ENCODE peak calls at places on chromosomes 7 and 10, in four cellular contexts. Q is HepG2, Z is A549, G is K562. L is an unnamed sample.

GRCh38 chr7:155131090-155131489 is 61.0 kb downstream of the HTR5A start:
- DNase-seq in Q (no peak), Z (no peak), G (no peak), L (no peak)

GRCh38 chr7:16174253-16174652 is 247.1 kb downstream of the CRPPA start:
- DNase-seq in Q (no peak), Z (no peak), G (no peak), L (no peak)

GRCh38 chr7:155223503-155223902 is 74.2 kb upstream of the INSIG1 start:
- DNase-seq in Q (no peak), Z (no peak), G (no peak), L (no peak)

GRCh38 chr10:97096327-97097153 is 89.2 kb downstream of the SLIT1 start:
- DNase-seq in Q (no peak), Z (no peak), G (no peak), L (no peak)

GRCh38 chr7:32513205-32513604 is 17.9 kb downstream of the AVL9 start:
- DNase-seq in Q (no peak), Z (no peak), G (no peak), L (no peak)

GRCh38 chr10:11810313-11810766 is 12.8 kb upstream of the PROSER2 start:
- DNase-seq in Q (peak), Z (peak), G (no peak), L (no peak)

GRCh38 chr7:55104707-55105433 is 86.1 kb downstream of the EGFR start:
- DNase-seq in Q (no peak), Z (no peak), G (no peak), L (no peak)

GRCh38 chr7:19112290-19113000 is 5.0 kb downstream of the TWIST1 start:
- DNase-seq in Q (no peak), Z (no peak), G (no peak), L (peak)

GRCh38 chr10:85317827-85318226 is 989.4 kb downstream of the CCSER2 start:
- DNase-seq in Q (no peak), Z (no peak), G (peak), L (no peak)

GRCh38 chr10:14250496-14250895 is 80.2 kb downstream of the FRMD4A start:
- DNase-seq in Q (no peak), Z (no peak), G (no peak), L (no peak)

GRCh38 chr7:21850531-21851285 is 95.0 kb downstream of the CDCA7L start:
- DNase-seq in Q (no peak), Z (no peak), G (no peak), L (no peak)

GRCh38 chr7:48087349-48087748 is 1.7 kb upstream of the UPP1 start:
- DNase-seq in Q (no peak), Z (no peak), G (no peak), L (no peak)

GRCh38 chr10:14040787-14041631 is 289.7 kb downstream of the FRMD4A start:
- DNase-seq in Q (no peak), Z (no peak), G (no peak), L (no peak)

GRCh38 chr10:3323865-3324498 is 151.4 kb upstream of the PITRM1 start:
- DNase-seq in Q (no peak), Z (no peak), G (no peak), L (no peak)

GRCh38 chr7:16970732-16971495 is 89.1 kb upstream of the AGR3 start:
- DNase-seq in Q (no peak), Z (no peak), G (no peak), L (peak)

GRCh38 chr7:55032069-55032699 is 13.4 kb downstream of the EGFR start:
- DNase-seq in Q (no peak), Z (no peak), G (no peak), L (no peak)

GRCh38 chr10:14016011-14016536 is 314.6 kb downstream of the FRMD4A start:
- DNase-seq in Q (no peak), Z (no peak), G (no peak), L (no peak)

GRCh38 chr10:119395287-119396007 is 147.1 kb downstream of the RGS10 start:
- DNase-seq in Q (no peak), Z (no peak), G (no peak), L (peak)

GRCh38 chr10:70578371-70578947 is 24.1 kb downstream of the PRF1 start:
- DNase-seq in Q (peak), Z (no peak), G (peak), L (no peak)

GRCh38 chr10:88069338-88069737 is 205.9 kb downstream of the PTEN start:
- DNase-seq in Q (no peak), Z (no peak), G (no peak), L (no peak)

GRCh38 chr7:36153571-36154097 is 580 bp downstream of the EEPD1 start:
- DNase-seq in Q (no peak), Z (no peak), G (no peak), L (no peak)

GRCh38 chr7:111718886-111719285 is 156.6 kb upstream of the IMMP2L start:
- DNase-seq in Q (no peak), Z (no peak), G (no peak), L (no peak)
- TF ChIP-seq HMGXB4 in Q (no peak), Z (no peak), G (no peak), L (no peak)

DNA sequence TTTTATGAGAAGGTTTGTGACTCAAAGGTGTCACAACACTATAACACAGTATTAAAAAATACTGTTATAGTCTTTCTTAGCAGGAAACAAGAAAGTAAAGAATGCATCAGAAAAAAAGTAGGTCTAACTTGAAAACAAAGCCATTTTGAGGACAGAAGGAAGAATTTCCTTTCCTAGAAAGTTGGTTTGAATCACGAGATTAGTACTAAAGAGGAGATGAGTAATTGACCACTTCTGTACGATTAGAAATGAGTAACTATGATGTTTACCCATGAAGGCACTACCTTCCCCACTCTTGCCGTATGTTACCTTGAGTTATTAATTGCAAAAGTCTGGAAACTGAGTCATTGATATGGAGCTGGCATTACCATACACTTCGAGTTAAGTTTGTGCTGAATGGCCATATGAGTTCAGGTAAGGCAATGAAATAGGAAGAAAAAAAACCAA is 65.2 kb downstream of the FAM185A start:
- DNase-seq in Q (no peak), Z (no peak), G (no peak), L (no peak)
- TF ChIP-seq ESRRA in Q (no peak), Z (no peak), G (no peak), L (no peak)

GRCh38 chr7:81079736-81080135 is 160.9 kb upstream of the SEMA3C start:
- DNase-seq in Q (no peak), Z (no peak), G (no peak), L (no peak)
- TF ChIP-seq HMGXB4 in Q (no peak), Z (no peak), G (no peak), L (no peak)

DNA sequence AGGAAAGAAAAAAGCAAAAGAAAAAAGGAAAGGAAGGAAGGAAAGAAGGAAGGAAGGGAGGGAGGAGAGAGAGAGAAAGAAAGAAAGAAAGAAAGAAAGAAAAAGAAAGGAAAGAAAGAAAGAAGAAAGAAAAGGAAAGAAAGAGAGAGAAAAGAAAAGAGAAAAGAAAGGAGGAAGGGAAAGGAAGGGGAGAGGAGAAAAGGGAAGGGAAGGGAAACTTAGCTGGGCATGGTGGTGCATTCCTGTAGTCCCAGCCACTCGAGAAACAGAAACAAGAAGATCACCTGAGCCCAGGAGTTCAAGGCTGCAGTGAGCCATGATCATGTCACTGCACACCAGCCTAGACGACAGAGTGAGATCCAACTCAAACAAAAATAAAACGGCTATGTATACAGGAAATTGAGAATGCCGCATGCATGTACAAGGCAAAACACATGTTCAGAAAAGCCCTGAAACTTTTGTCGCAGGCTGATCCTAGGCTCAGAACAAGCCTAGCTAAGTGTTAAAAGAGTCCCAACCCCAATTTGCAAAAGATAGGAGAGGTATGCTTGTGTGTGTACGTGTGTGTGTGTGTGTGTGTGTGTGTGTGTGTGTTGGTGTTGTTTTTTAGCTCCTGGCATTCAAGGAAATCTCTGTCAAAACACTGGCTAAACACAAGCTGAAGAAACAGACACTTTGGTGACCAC is 6.5 kb upstream of the NPC1L1 start:
- DNase-seq in Q (peak), Z (no peak), G (no peak), L (no peak)
- TF ChIP-seq ESRRA in Q (no peak), Z (no peak), G (no peak), L (no peak)